ENCODE peak calls at places on chromosomes 1 and 21, in nine cellular contexts. One of them, this sample, is unnamed.

GRCh38 chr1:90349510-90349909 is 354.6 kb downstream of the ZNF326 start:
- DNase-seq in amniotic epithelial cell: no peak
- DNase-seq in Jurkat, Clone E6-1: no peak
- DNase-seq in caudate nucleus: no peak
- DNase-seq in hepatic stellate cell: no peak
- DNase-seq in AG20443: no peak
- DNase-seq in NCI-H2081: no peak
- DNase-seq in progenitor cell of endocrine pancreas: no peak
- DNase-seq in stimulated activated CD4-positive, alpha-beta T cell treated with anti-CD3 and anti-CD28 coated beads, Interleukin-12 subunit alpha, Interleukin-12 subunit beta, amount 100 ng/mL, for 24 hours: no peak
- DNase-seq in this sample: peak

GRCh38 chr1:13754003-13754402 is 54.0 kb downstream of the PRDM2 start:
- DNase-seq in amniotic epithelial cell: no peak
- DNase-seq in Jurkat, Clone E6-1: no peak
- DNase-seq in caudate nucleus: no peak
- DNase-seq in hepatic stellate cell: no peak
- DNase-seq in AG20443: no peak
- DNase-seq in NCI-H2081: no peak
- DNase-seq in progenitor cell of endocrine pancreas: no peak
- DNase-seq in stimulated activated CD4-positive, alpha-beta T cell treated with anti-CD3 and anti-CD28 coated beads, Interleukin-12 subunit alpha, Interleukin-12 subunit beta, amount 100 ng/mL, for 24 hours: no peak
- DNase-seq in this sample: no peak

GRCh38 chr1:44677201-44677520 is 2.6 kb downstream of the ARMH1 start:
- DNase-seq in amniotic epithelial cell: peak
- DNase-seq in Jurkat, Clone E6-1: peak
- DNase-seq in caudate nucleus: no peak
- DNase-seq in hepatic stellate cell: peak
- DNase-seq in AG20443: peak
- DNase-seq in NCI-H2081: peak
- DNase-seq in progenitor cell of endocrine pancreas: no peak
- DNase-seq in stimulated activated CD4-positive, alpha-beta T cell treated with anti-CD3 and anti-CD28 coated beads, Interleukin-12 subunit alpha, Interleukin-12 subunit beta, amount 100 ng/mL, for 24 hours: no peak
- DNase-seq in this sample: no peak

GRCh38 chr1:168567007-168567406 is 9.4 kb upstream of the XCL1 start:
- DNase-seq in amniotic epithelial cell: no peak
- DNase-seq in Jurkat, Clone E6-1: no peak
- DNase-seq in caudate nucleus: no peak
- DNase-seq in hepatic stellate cell: no peak
- DNase-seq in AG20443: no peak
- DNase-seq in NCI-H2081: no peak
- DNase-seq in progenitor cell of endocrine pancreas: no peak
- DNase-seq in stimulated activated CD4-positive, alpha-beta T cell treated with anti-CD3 and anti-CD28 coated beads, Interleukin-12 subunit alpha, Interleukin-12 subunit beta, amount 100 ng/mL, for 24 hours: no peak
- DNase-seq in this sample: no peak

GRCh38 chr1:236489710-236490377 is 33.9 kb upstream of the LGALS8 start:
- DNase-seq in amniotic epithelial cell: peak
- DNase-seq in Jurkat, Clone E6-1: peak
- DNase-seq in caudate nucleus: no peak
- DNase-seq in hepatic stellate cell: peak
- DNase-seq in AG20443: peak
- DNase-seq in NCI-H2081: peak
- DNase-seq in progenitor cell of endocrine pancreas: no peak
- DNase-seq in stimulated activated CD4-positive, alpha-beta T cell treated with anti-CD3 and anti-CD28 coated beads, Interleukin-12 subunit alpha, Interleukin-12 subunit beta, amount 100 ng/mL, for 24 hours: no peak
- DNase-seq in this sample: no peak

GRCh38 chr1:31761883-31762282 is 2.3 kb downstream of the ADGRB2 start:
- DNase-seq in amniotic epithelial cell: peak
- DNase-seq in Jurkat, Clone E6-1: no peak
- DNase-seq in caudate nucleus: no peak
- DNase-seq in hepatic stellate cell: peak
- DNase-seq in AG20443: no peak
- DNase-seq in NCI-H2081: no peak
- DNase-seq in progenitor cell of endocrine pancreas: no peak
- DNase-seq in stimulated activated CD4-positive, alpha-beta T cell treated with anti-CD3 and anti-CD28 coated beads, Interleukin-12 subunit alpha, Interleukin-12 subunit beta, amount 100 ng/mL, for 24 hours: no peak
- DNase-seq in this sample: no peak

GRCh38 chr1:28246427-28246832 is 10.5 kb downstream of the ATP5IF1 start:
- DNase-seq in amniotic epithelial cell: peak
- DNase-seq in Jurkat, Clone E6-1: peak
- DNase-seq in caudate nucleus: no peak
- DNase-seq in hepatic stellate cell: no peak
- DNase-seq in AG20443: no peak
- DNase-seq in NCI-H2081: no peak
- DNase-seq in progenitor cell of endocrine pancreas: no peak
- DNase-seq in stimulated activated CD4-positive, alpha-beta T cell treated with anti-CD3 and anti-CD28 coated beads, Interleukin-12 subunit alpha, Interleukin-12 subunit beta, amount 100 ng/mL, for 24 hours: no peak
- DNase-seq in this sample: no peak

GRCh38 chr1:109919271-109919670 is 8.6 kb downstream of the CSF1 start:
- DNase-seq in amniotic epithelial cell: peak
- DNase-seq in Jurkat, Clone E6-1: no peak
- DNase-seq in caudate nucleus: no peak
- DNase-seq in hepatic stellate cell: no peak
- DNase-seq in AG20443: no peak
- DNase-seq in NCI-H2081: no peak
- DNase-seq in progenitor cell of endocrine pancreas: no peak
- DNase-seq in stimulated activated CD4-positive, alpha-beta T cell treated with anti-CD3 and anti-CD28 coated beads, Interleukin-12 subunit alpha, Interleukin-12 subunit beta, amount 100 ng/mL, for 24 hours: no peak
- DNase-seq in this sample: no peak

GRCh38 chr1:115330480-115331013 is 7.5 kb downstream of the NGF start:
- DNase-seq in amniotic epithelial cell: no peak
- DNase-seq in Jurkat, Clone E6-1: no peak
- DNase-seq in caudate nucleus: no peak
- DNase-seq in hepatic stellate cell: peak
- DNase-seq in AG20443: peak
- DNase-seq in NCI-H2081: no peak
- DNase-seq in progenitor cell of endocrine pancreas: no peak
- DNase-seq in stimulated activated CD4-positive, alpha-beta T cell treated with anti-CD3 and anti-CD28 coated beads, Interleukin-12 subunit alpha, Interleukin-12 subunit beta, amount 100 ng/mL, for 24 hours: no peak
- DNase-seq in this sample: no peak

GRCh38 chr21:34266322-34266721 is 97.5 kb upstream of the KCNE2 start:
- DNase-seq in amniotic epithelial cell: no peak
- DNase-seq in Jurkat, Clone E6-1: no peak
- DNase-seq in caudate nucleus: no peak
- DNase-seq in hepatic stellate cell: no peak
- DNase-seq in AG20443: no peak
- DNase-seq in NCI-H2081: no peak
- DNase-seq in progenitor cell of endocrine pancreas: no peak
- DNase-seq in stimulated activated CD4-positive, alpha-beta T cell treated with anti-CD3 and anti-CD28 coated beads, Interleukin-12 subunit alpha, Interleukin-12 subunit beta, amount 100 ng/mL, for 24 hours: no peak
- DNase-seq in this sample: no peak

GRCh38 chr1:192967901-192968300 is 91.3 kb downstream of the UCHL5 start:
- DNase-seq in amniotic epithelial cell: no peak
- DNase-seq in Jurkat, Clone E6-1: no peak
- DNase-seq in caudate nucleus: no peak
- DNase-seq in hepatic stellate cell: no peak
- DNase-seq in AG20443: no peak
- DNase-seq in NCI-H2081: no peak
- DNase-seq in progenitor cell of endocrine pancreas: no peak
- DNase-seq in stimulated activated CD4-positive, alpha-beta T cell treated with anti-CD3 and anti-CD28 coated beads, Interleukin-12 subunit alpha, Interleukin-12 subunit beta, amount 100 ng/mL, for 24 hours: no peak
- DNase-seq in this sample: no peak

GRCh38 chr1:51558375-51558924 is 39.4 kb upstream of the EPS15 start:
- DNase-seq in amniotic epithelial cell: peak
- DNase-seq in Jurkat, Clone E6-1: no peak
- DNase-seq in caudate nucleus: no peak
- DNase-seq in hepatic stellate cell: peak
- DNase-seq in AG20443: peak
- DNase-seq in NCI-H2081: no peak
- DNase-seq in progenitor cell of endocrine pancreas: no peak
- DNase-seq in stimulated activated CD4-positive, alpha-beta T cell treated with anti-CD3 and anti-CD28 coated beads, Interleukin-12 subunit alpha, Interleukin-12 subunit beta, amount 100 ng/mL, for 24 hours: no peak
- DNase-seq in this sample: no peak

GRCh38 chr1:193408782-193409293 is 222.4 kb upstream of the B3GALT2 start:
- DNase-seq in amniotic epithelial cell: peak
- DNase-seq in Jurkat, Clone E6-1: no peak
- DNase-seq in caudate nucleus: no peak
- DNase-seq in hepatic stellate cell: peak
- DNase-seq in AG20443: peak
- DNase-seq in NCI-H2081: no peak
- DNase-seq in progenitor cell of endocrine pancreas: no peak
- DNase-seq in stimulated activated CD4-positive, alpha-beta T cell treated with anti-CD3 and anti-CD28 coated beads, Interleukin-12 subunit alpha, Interleukin-12 subunit beta, amount 100 ng/mL, for 24 hours: no peak
- DNase-seq in this sample: no peak

GRCh38 chr1:18751425-18751824 is 108.0 kb downstream of the TAS1R2 start:
- DNase-seq in amniotic epithelial cell: no peak
- DNase-seq in Jurkat, Clone E6-1: no peak
- DNase-seq in caudate nucleus: no peak
- DNase-seq in hepatic stellate cell: no peak
- DNase-seq in AG20443: no peak
- DNase-seq in NCI-H2081: no peak
- DNase-seq in progenitor cell of endocrine pancreas: no peak
- DNase-seq in stimulated activated CD4-positive, alpha-beta T cell treated with anti-CD3 and anti-CD28 coated beads, Interleukin-12 subunit alpha, Interleukin-12 subunit beta, amount 100 ng/mL, for 24 hours: no peak
- DNase-seq in this sample: no peak

This sample was measured in chondrocyte.